ENCODE peak calls at places on chromosome X, in eight cellular contexts. T, R, F, A, K, V, D and X are unnamed samples.

GRCh38 chrX:126165721-126166401 is at the start of gene DCAF12L2:
- DNase-seq in T (no peak), R (peak), F (peak), A (no peak), K (no peak), V (peak), D (no peak), X (no peak)

GRCh38 chrX:149314031-149314430 is 191.1 kb downstream of the IDS start:
- DNase-seq in T (no peak), R (no peak), F (no peak), A (no peak), K (no peak), V (no peak), D (no peak), X (peak)

GRCh38 chrX:154833746-154834274 is 652 bp downstream of the SMIM9 start:
- DNase-seq in T (no peak), R (no peak), F (no peak), A (no peak), K (no peak), V (no peak), D (no peak), X (no peak)

GRCh38 chrX:3175659-3176438 is 134.6 kb downstream of the ARSF start:
- DNase-seq in T (no peak), R (no peak), F (no peak), A (no peak), K (no peak), V (no peak), D (no peak), X (peak)

GRCh38 chrX:20461576-20461975 is 194.9 kb upstream of the RPS6KA3 start:
- DNase-seq in T (no peak), R (no peak), F (no peak), A (no peak), K (no peak), V (no peak), D (no peak), X (no peak)

GRCh38 chrX:73215263-73215662 is 612 bp upstream of the NAP1L2 start:
- DNase-seq in T (no peak), R (no peak), F (no peak), A (no peak), K (no peak), V (no peak), D (no peak), X (no peak)

GRCh38 chrX:20906571-20906970 is 467.6 kb upstream of the CNKSR2 start:
- DNase-seq in T (no peak), R (no peak), F (no peak), A (no peak), K (no peak), V (no peak), D (no peak), X (no peak)

GRCh38 chrX:27354021-27354420 is 109.1 kb downstream of the PPP4R3C start:
- DNase-seq in T (no peak), R (no peak), F (no peak), A (no peak), K (no peak), V (no peak), D (no peak), X (no peak)

GRCh38 chrX:63922221-63922620 is 137.2 kb upstream of the ARHGEF9 start:
- DNase-seq in T (no peak), R (no peak), F (no peak), A (no peak), K (no peak), V (no peak), D (no peak), X (peak)

GRCh38 chrX:69318651-69319305 is 153.5 kb upstream of the PJA1 start:
- DNase-seq in T (no peak), R (no peak), F (no peak), A (peak), K (no peak), V (peak), D (no peak), X (no peak)

GRCh38 chrX:155747520-155747919 is 133.6 kb upstream of the VAMP7 start:
- DNase-seq in T (no peak), R (peak), F (peak), A (peak), K (no peak), V (no peak), D (no peak), X (peak)

GRCh38 chrX:11239230-11239629 is 54.0 kb upstream of the AMELX start:
- DNase-seq in T (no peak), R (no peak), F (no peak), A (no peak), K (no peak), V (peak), D (no peak), X (peak)

GRCh38 chrX:135644624-135645023 is 68.8 kb upstream of the CT45A1 start:
- DNase-seq in T (no peak), R (no peak), F (no peak), A (no peak), K (no peak), V (no peak), D (no peak), X (no peak)

GRCh38 chrX:39752820-39753219 is 344.9 kb downstream of the BCOR start:
- DNase-seq in T (no peak), R (no peak), F (no peak), A (peak), K (no peak), V (no peak), D (peak), X (peak)

GRCh38 chrX:14922437-14922836 is 49.2 kb downstream of the MOSPD2 start:
- DNase-seq in T (peak), R (no peak), F (no peak), A (no peak), K (no peak), V (no peak), D (no peak), X (peak)

GRCh38 chrX:9566150-9566621 is 101.3 kb downstream of the TBL1X start:
- DNase-seq in T (peak), R (peak), F (peak), A (peak), K (no peak), V (no peak), D (peak), X (peak)

GRCh38 chrX:18394477-18394876 is 30.9 kb upstream of the CDKL5 start:
- DNase-seq in T (no peak), R (no peak), F (no peak), A (no peak), K (no peak), V (no peak), D (peak), X (no peak)

GRCh38 chrX:68416592-68416991 is 16.7 kb downstream of the OPHN1 start:
- DNase-seq in T (no peak), R (no peak), F (no peak), A (no peak), K (no peak), V (no peak), D (no peak), X (peak)

GRCh38 chrX:26925088-26925487 is 538.1 kb downstream of the PPP4R3C start:
- DNase-seq in T (no peak), R (no peak), F (no peak), A (no peak), K (no peak), V (no peak), D (no peak), X (peak)

GRCh38 chrX:113644426-113644825 is 803.8 kb upstream of the AMOT start:
- DNase-seq in T (no peak), R (no peak), F (no peak), A (no peak), K (no peak), V (no peak), D (no peak), X (peak)

GRCh38 chrX:95056901-95057300 is 1382.9 kb downstream of the FAM133A start:
- DNase-seq in T (no peak), R (no peak), F (no peak), A (no peak), K (no peak), V (no peak), D (no peak), X (peak)

GRCh38 chrX:123340691-123341090 is 156.6 kb downstream of the GRIA3 start:
- DNase-seq in T (no peak), R (no peak), F (no peak), A (no peak), K (no peak), V (no peak), D (no peak), X (no peak)

GRCh38 chrX:72265263-72265662 is 11.8 kb downstream of the RPS4X start:
- DNase-seq in T (no peak), R (no peak), F (no peak), A (no peak), K (no peak), V (no peak), D (no peak), X (no peak)

GRCh38 chrX:137926090-137926489 is 360.2 kb downstream of the ZIC3 start:
- DNase-seq in T (no peak), R (no peak), F (no peak), A (no peak), K (no peak), V (peak), D (no peak), X (no peak)

GRCh38 chrX:66110112-66110511 is 53.9 kb upstream of the HEPH start:
- DNase-seq in T (no peak), R (no peak), F (no peak), A (no peak), K (no peak), V (peak), D (no peak), X (peak)

GRCh38 chrX:145848451-145848850 is 30.8 kb downstream of the SLITRK2 start:
- DNase-seq in T (no peak), R (no peak), F (no peak), A (no peak), K (no peak), V (no peak), D (no peak), X (no peak)

GRCh38 chrX:5399403-5399802 is 829.3 kb downstream of the NLGN4X start:
- DNase-seq in T (no peak), R (peak), F (no peak), A (no peak), K (no peak), V (no peak), D (no peak), X (no peak)

GRCh38 chrX:81377329-81377728 is 175.4 kb downstream of the SH3BGRL start:
- DNase-seq in T (peak), R (no peak), F (no peak), A (no peak), K (no peak), V (peak), D (no peak), X (peak)

GRCh38 chrX:11458175-11458574 is 165.0 kb downstream of the AMELX start:
- DNase-seq in T (no peak), R (no peak), F (no peak), A (no peak), K (no peak), V (no peak), D (no peak), X (no peak)

GRCh38 chrX:38561951-38562719 is 793 bp downstream of the TSPAN7 start:
- DNase-seq in T (no peak), R (peak), F (peak), A (no peak), K (peak), V (peak), D (peak), X (no peak)

GRCh38 chrX:73262991-73263390 is 48.3 kb upstream of the NAP1L2 start:
- DNase-seq in T (no peak), R (no peak), F (no peak), A (no peak), K (no peak), V (peak), D (no peak), X (peak)

GRCh38 chrX:104324871-104325585 is 70.3 kb upstream of the ESX1 start:
- DNase-seq in T (no peak), R (no peak), F (no peak), A (no peak), K (no peak), V (no peak), D (no peak), X (no peak)

GRCh38 chrX:40061871-40062524 is 35.8 kb downstream of the BCOR start:
- DNase-seq in T (no peak), R (no peak), F (no peak), A (no peak), K (no peak), V (no peak), D (no peak), X (no peak)

GRCh38 chrX:10617964-10618342 is 2.4 kb downstream of the MID1 start:
- DNase-seq in T (no peak), R (no peak), F (no peak), A (peak), K (no peak), V (peak), D (no peak), X (no peak)

GRCh38 chrX:136250191-136251041 is 784 bp downstream of the MAP7D3 start:
- DNase-seq in T (no peak), R (no peak), F (no peak), A (no peak), K (no peak), V (no peak), D (no peak), X (peak)

GRCh38 chrX:44898411-44899221 is 25.6 kb downstream of the KDM6A start:
- DNase-seq in T (no peak), R (no peak), F (no peak), A (peak), K (no peak), V (no peak), D (no peak), X (no peak)

GRCh38 chrX:75335127-75335458 is 61.2 kb downstream of the UPRT start:
- DNase-seq in T (no peak), R (no peak), F (no peak), A (no peak), K (no peak), V (no peak), D (no peak), X (no peak)

GRCh38 chrX:104789784-104790183 is 223.8 kb downstream of the IL1RAPL2 start:
- DNase-seq in T (no peak), R (no peak), F (no peak), A (no peak), K (no peak), V (no peak), D (no peak), X (no peak)

GRCh38 chrX:155112171-155112570 is 40.9 kb downstream of the BRCC3 start:
- DNase-seq in T (no peak), R (no peak), F (no peak), A (no peak), K (no peak), V (no peak), D (no peak), X (peak)

GRCh38 chrX:24515447-24515846 is 50.4 kb downstream of the PDK3 start:
- DNase-seq in T (no peak), R (no peak), F (no peak), A (no peak), K (no peak), V (no peak), D (no peak), X (peak)

GRCh38 chrX:153336128-153336894 is 2.4 kb downstream of the ZNF275 start:
- DNase-seq in T (no peak), R (no peak), F (no peak), A (no peak), K (no peak), V (no peak), D (no peak), X (no peak)
- H3K4me3 ChIP-seq in T (no peak), R (no peak), F (no peak), A (no peak), K (no peak), V (no peak), D (no peak), X (no peak)

GRCh38 chrX:140525448-140525847 is 20.6 kb upstream of the SOX3 start:
- DNase-seq in T (no peak), R (no peak), F (no peak), A (no peak), K (no peak), V (no peak), D (no peak), X (peak)

GRCh38 chrX:140521393-140521792 is 16.5 kb upstream of the SOX3 start:
- DNase-seq in T (no peak), R (no peak), F (no peak), A (no peak), K (no peak), V (no peak), D (no peak), X (no peak)

GRCh38 chrX:140524556-140524955 is 19.7 kb upstream of the SOX3 start:
- DNase-seq in T (no peak), R (no peak), F (no peak), A (no peak), K (no peak), V (no peak), D (no peak), X (no peak)

DNA sequence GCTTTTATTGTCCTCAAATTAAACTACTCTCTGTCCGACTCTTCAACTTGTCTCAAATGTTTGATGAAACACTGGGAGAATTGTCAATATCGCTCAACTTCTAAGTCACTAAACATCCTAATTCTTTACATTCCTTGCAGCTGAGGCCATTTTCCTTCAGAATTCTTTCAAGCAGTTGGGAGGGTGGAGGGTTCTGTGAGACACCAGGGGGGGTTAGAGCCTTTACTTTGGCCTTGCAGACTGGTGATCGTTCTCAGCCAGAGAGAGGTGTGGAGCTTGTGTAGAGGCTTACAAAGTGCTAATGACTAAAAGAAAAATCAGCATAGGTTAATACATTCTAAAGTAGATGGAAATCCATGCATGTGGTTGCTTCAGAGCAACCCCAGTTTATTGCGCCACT is 21.3 kb upstream of the SOX3 start:
- DNase-seq in T (no peak), R (no peak), F (no peak), A (no peak), K (no peak), V (no peak), D (no peak), X (peak)
- TF ChIP-seq CTCF in T (no peak), R (no peak), F (no peak), A (no peak), K (no peak), V (no peak), D (no peak), X (no peak)

DNA sequence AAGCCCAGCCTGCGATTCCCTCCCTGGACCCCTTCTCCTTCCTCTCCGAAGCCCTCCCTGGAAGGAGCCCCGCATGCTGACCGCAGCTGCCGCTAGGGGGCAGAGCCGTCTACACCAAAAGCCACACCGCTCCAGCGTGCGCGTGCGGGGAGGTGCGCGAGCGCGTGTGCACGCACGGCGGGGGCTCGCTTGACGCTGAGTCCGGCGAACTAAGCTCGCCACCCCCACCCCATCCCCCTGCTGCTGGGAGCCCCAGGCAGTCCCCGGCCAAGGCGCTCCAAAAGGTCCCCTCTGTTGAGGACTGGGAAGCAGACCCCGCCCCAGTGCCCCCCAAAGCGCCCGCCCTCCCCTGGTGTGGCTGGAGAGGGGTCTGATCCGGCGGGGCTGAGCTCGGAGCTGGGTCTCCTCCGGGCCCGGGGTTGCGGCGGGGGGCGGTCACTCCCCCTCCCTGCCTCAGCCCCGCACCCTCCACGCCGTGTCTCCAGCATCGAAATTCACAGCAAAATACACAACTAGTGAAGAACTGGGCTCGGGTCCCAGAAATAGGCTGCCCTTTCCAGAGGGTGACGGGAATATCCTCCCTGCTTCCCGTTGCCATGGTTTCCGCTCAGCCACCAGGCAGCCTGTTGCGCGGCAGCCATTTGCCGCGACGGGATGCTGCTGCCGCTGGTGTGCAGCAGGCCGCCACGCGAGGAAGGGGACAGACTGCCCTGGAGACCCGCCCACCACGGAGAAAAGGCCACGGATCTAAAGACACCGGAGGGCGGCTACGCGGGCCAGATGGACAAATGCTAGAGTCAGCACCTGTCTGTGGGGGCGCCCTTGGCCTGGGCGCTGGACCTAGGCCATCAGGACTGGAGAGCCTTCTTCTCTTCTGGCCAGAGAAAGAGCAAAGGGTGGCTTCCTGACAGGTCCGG is 11.2 kb upstream of the CCNQ start:
- DNase-seq in T (peak), R (peak), F (peak), A (peak), K (peak), V (peak), D (peak), X (peak)
- H3K4me3 ChIP-seq in T (peak), R (peak), F (peak), A (peak), K (peak), V (peak), D (no peak), X (peak)

GRCh38 chrX:96764864-96765263 is 80.2 kb downstream of the DIAPH2 start:
- DNase-seq in T (no peak), R (no peak), F (no peak), A (no peak), K (no peak), V (no peak), D (no peak), X (no peak)

GRCh38 chrX:96771500-96771899 is 86.9 kb downstream of the DIAPH2 start:
- DNase-seq in T (no peak), R (no peak), F (no peak), A (no peak), K (no peak), V (no peak), D (no peak), X (no peak)

GRCh38 chrX:96774116-96774515 is 89.5 kb downstream of the DIAPH2 start:
- DNase-seq in T (no peak), R (no peak), F (no peak), A (no peak), K (no peak), V (no peak), D (no peak), X (no peak)

GRCh38 chrX:96770315-96770714 is 85.7 kb downstream of the DIAPH2 start:
- DNase-seq in T (no peak), R (no peak), F (no peak), A (no peak), K (no peak), V (peak), D (no peak), X (peak)
- TF ChIP-seq CTCF in T (peak), R (peak), F (peak), A (no peak), K (peak), V (peak), D (peak), X (peak)

GRCh38 chrX:47197526-47197925 is 3.9 kb downstream of the UBA1 start:
- DNase-seq in T (no peak), R (peak), F (no peak), A (no peak), K (no peak), V (no peak), D (no peak), X (no peak)
- H3K4me3 ChIP-seq in T (peak), R (peak), F (peak), A (no peak), K (no peak), V (no peak), D (no peak), X (no peak)